ENCODE peak calls at places on chromosomes 1 and 21, in four cellular contexts. K is neuronal stem cell, T is colonic mucosa, R is small intestine. X is an unnamed sample. For H3K9me3, the result is how much of the 10 kb centered on the place peaks cover.

GRCh38 chr1:168824418-168824817 is 95.4 kb upstream of the DPT start:
- DNase-seq in K (no peak), T (no peak), R (no peak), X (no peak)

GRCh38 chr1:59568158-59568935 is 246.4 kb upstream of the HOOK1 start:
- DNase-seq in K (no peak), T (no peak), R (no peak), X (no peak)

GRCh38 chr21:45670731-45671130 is 27.2 kb downstream of the PCBP3 start:
- DNase-seq in K (no peak), T (no peak), R (no peak), X (no peak)

GRCh38 chr1:244006381-244006901 is 44.6 kb upstream of the ZBTB18 start:
- DNase-seq in K (no peak), T (no peak), R (no peak), X (no peak)

GRCh38 chr1:21341517-21342078 is 51.3 kb upstream of the ECE1 start:
- DNase-seq in K (no peak), T (no peak), R (no peak), X (no peak)

GRCh38 chr21:45001134-45002095 is 61.6 kb downstream of the SLX9 start:
- DNase-seq in K (no peak), T (no peak), R (no peak), X (no peak)

GRCh38 chr1:243598433-243598832 is 251.6 kb downstream of the AKT3 start:
- DNase-seq in K (no peak), T (no peak), R (peak), X (no peak)

GRCh38 chr1:170162385-170163226 is 16.8 kb downstream of the NTMT2 start:
- DNase-seq in K (peak), T (no peak), R (no peak), X (peak)

GRCh38 chr1:89088597-89088996 is 23.6 kb upstream of the GBP1 start:
- DNase-seq in K (no peak), T (no peak), R (no peak), X (no peak)

GRCh38 chr1:53326598-53327182 is 1.2 kb downstream of the LRP8 start:
- DNase-seq in K (peak), T (peak), R (peak), X (peak)

GRCh38 chr1:114458208-114458777 is 52.7 kb downstream of the TRIM33 start:
- DNase-seq in K (no peak), T (no peak), R (no peak), X (no peak)

GRCh38 chr1:153251087-153251486 is 8.4 kb upstream of the LORICRIN start:
- DNase-seq in K (no peak), T (no peak), R (no peak), X (no peak)

GRCh38 chr1:193819376-193819775 is 633.0 kb upstream of the B3GALT2 start:
- DNase-seq in K (no peak), T (no peak), R (no peak), X (no peak)

GRCh38 chr1:43554444-43554992 is 23.8 kb downstream of the PTPRF start:
- DNase-seq in K (no peak), T (no peak), R (peak), X (peak)

GRCh38 chr1:174791863-174792262 is 207.9 kb upstream of the CACYBP start:
- DNase-seq in K (no peak), T (no peak), R (no peak), X (no peak)

GRCh38 chr1:20255666-20256065 is 35.0 kb upstream of the VWA5B1 start:
- DNase-seq in K (no peak), T (peak), R (peak), X (peak)

GRCh38 chr1:90834354-90835171 is 117.5 kb upstream of the BARHL2 start:
- DNase-seq in K (no peak), T (no peak), R (no peak), X (peak)

GRCh38 chr1:10186453-10187319 is 23.7 kb upstream of the KIF1B start:
- DNase-seq in K (no peak), T (no peak), R (no peak), X (no peak)

GRCh38 chr1:19682257-19682656 is 17.6 kb downstream of the HTR6 start:
- DNase-seq in K (no peak), T (no peak), R (no peak), X (no peak)

GRCh38 chr1:70685300-70686286 is 274.5 kb downstream of the CTH start:
- DNase-seq in K (peak), T (peak), R (peak), X (peak)

GRCh38 chr1:230049731-230050130 is 17.3 kb upstream of the GALNT2 start:
- DNase-seq in K (no peak), T (no peak), R (no peak), X (no peak)

GRCh38 chr1:92333668-92334067 is 34.8 kb downstream of the RPAP2 start:
- DNase-seq in K (no peak), T (no peak), R (no peak), X (no peak)

GRCh38 chr1:10892138-10893065 is 96.0 kb upstream of the CASZ1 start:
- DNase-seq in K (no peak), T (no peak), R (no peak), X (no peak)

GRCh38 chr1:228299211-228299610 is 91.4 kb downstream of the OBSCN start:
- DNase-seq in K (no peak), T (no peak), R (no peak), X (no peak)
- H3K9me3 ChIP-seq in K (under half), T (under half), R (under half), X (half or more)

GRCh38 chr1:239123243-239123642 is 263.1 kb upstream of the CHRM3 start:
- DNase-seq in K (no peak), T (no peak), R (peak), X (no peak)

GRCh38 chr1:239125888-239126287 is 260.5 kb upstream of the CHRM3 start:
- DNase-seq in K (no peak), T (no peak), R (no peak), X (no peak)

GRCh38 chr1:239126881-239127280 is 259.5 kb upstream of the CHRM3 start:
- DNase-seq in K (no peak), T (no peak), R (no peak), X (no peak)

GRCh38 chr1:239125027-239125426 is 261.3 kb upstream of the CHRM3 start:
- DNase-seq in K (no peak), T (no peak), R (peak), X (peak)
- H3K9me3 ChIP-seq in K (under half), T (under half), R (under half), X (under half)

GRCh38 chr1:185074307-185074706 is 28.9 kb downstream of the RNF2 start:
- DNase-seq in K (no peak), T (no peak), R (no peak), X (no peak)

GRCh38 chr1:185080425-185080824 is 35.1 kb downstream of the RNF2 start:
- DNase-seq in K (no peak), T (no peak), R (no peak), X (no peak)

GRCh38 chr1:185077374-185077773 is 32.0 kb downstream of the RNF2 start:
- DNase-seq in K (no peak), T (no peak), R (no peak), X (no peak)

GRCh38 chr1:185073725-185074124 is 28.4 kb downstream of the RNF2 start:
- DNase-seq in K (no peak), T (no peak), R (no peak), X (no peak)

GRCh38 chr1:185075476-185075875 is 30.1 kb downstream of the RNF2 start:
- DNase-seq in K (no peak), T (no peak), R (no peak), X (no peak)
- H3K9me3 ChIP-seq in K (under half), T (under half), R (under half), X (under half)

DNA sequence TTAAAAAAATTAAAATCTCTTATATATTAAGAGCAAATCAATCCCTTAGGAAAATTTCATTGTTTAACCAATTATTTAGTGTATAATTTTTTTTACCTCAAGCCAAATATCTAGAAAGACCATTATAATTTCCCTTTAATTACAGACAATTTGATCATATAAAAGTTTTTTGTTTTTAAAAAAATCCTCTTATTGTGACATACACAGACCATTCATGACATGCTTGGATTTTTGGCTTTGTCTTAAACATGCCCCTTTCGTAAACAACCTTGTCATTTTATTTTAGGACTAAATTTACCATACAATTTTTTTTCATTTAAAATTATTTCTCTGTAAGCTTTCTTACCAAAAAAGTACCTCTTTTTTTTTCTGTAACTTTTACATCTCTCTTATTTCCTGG is 14.2 kb upstream of the CYP4B1 start:
- DNase-seq in K (no peak), T (no peak), R (no peak), X (no peak)
- H3K9me3 ChIP-seq in K (under half), T (under half), R (under half), X (half or more)

GRCh38 chr1:4931486-4931885 is 277.1 kb downstream of the AJAP1 start:
- DNase-seq in K (no peak), T (no peak), R (no peak), X (peak)
- H3K9me3 ChIP-seq in K (under half), T (under half), R (under half), X (under half)

X was measured in endodermal cell.